ENCODE peak calls at places on chromosomes 13 and 19, in five cellular contexts. K, Z, L, P and B are unnamed samples.

GRCh38 chr19:57165846-57166245 is 1.4 kb downstream of the DUXA start:
- DNase-seq in K (no peak), L (no peak), Z (no peak), P (no peak), B (no peak)

GRCh38 chr13:34750078-34750703 is 191.9 kb upstream of the NBEA start:
- DNase-seq in L (no peak), P (no peak), Z (no peak), K (no peak), B (no peak)

GRCh38 chr13:94199135-94199534 is 280.3 kb downstream of the DCT start:
- DNase-seq in K (no peak), Z (no peak), L (no peak), P (no peak), B (no peak)

GRCh38 chr19:28488006-28488405 is 724.9 kb downstream of the UQCRFS1 start:
- DNase-seq in P (no peak), K (no peak), Z (no peak), L (no peak), B (no peak)

GRCh38 chr19:3671680-3672574 is 28.3 kb downstream of the PIP5K1C start:
- DNase-seq in P (no peak), L (no peak), K (no peak), Z (no peak), B (no peak)

GRCh38 chr19:58543826-58544590 is at the start of gene TRIM28:
- DNase-seq in L (peak), Z (no peak), P (peak), K (peak), B (no peak)

GRCh38 chr19:40033989-40034560 is 22.0 kb downstream of the ZNF780B start:
- DNase-seq in P (no peak), Z (no peak), L (no peak), K (no peak), B (no peak)

GRCh38 chr19:2706251-2706650 is 3.8 kb upstream of the GNG7 start:
- DNase-seq in P (no peak), K (no peak), L (no peak), Z (no peak), B (no peak)

GRCh38 chr13:112903606-112904195 is 65.3 kb upstream of the MCF2L start:
- DNase-seq in P (no peak), Z (no peak), L (no peak), K (no peak), B (no peak)

GRCh38 chr13:44397766-44398223 is 24.2 kb downstream of the SERP2 start:
- DNase-seq in L (no peak), P (no peak), K (no peak), Z (no peak), B (no peak)

GRCh38 chr19:18002347-18002850 is 5.6 kb upstream of the ARRDC2 start:
- DNase-seq in P (peak), K (no peak), L (no peak), Z (no peak), B (peak)

GRCh38 chr19:18364826-18365528 is 21.0 kb upstream of the GDF15 start:
- DNase-seq in Z (no peak), P (no peak), K (no peak), L (peak), B (peak)

GRCh38 chr13:60572003-60572792 is 175.2 kb downstream of the TDRD3 start:
- DNase-seq in Z (no peak), P (no peak), L (peak), K (no peak), B (peak)

GRCh38 chr19:10760268-10760944 is 42.5 kb downstream of the DNM2 start:
- DNase-seq in P (no peak), Z (no peak), L (no peak), K (peak), B (no peak)

GRCh38 chr13:27353166-27353583 is 71.2 kb upstream of the GTF3A start:
- DNase-seq in L (peak), K (no peak), P (no peak), Z (no peak), B (no peak)

GRCh38 chr19:30649934-30650614 is 277.9 kb downstream of the ZNF536 start:
- DNase-seq in Z (no peak), L (peak), P (no peak), K (no peak), B (no peak)

GRCh38 chr13:45295536-45295935 is 45.4 kb downstream of the TPT1 start:
- DNase-seq in P (no peak), Z (no peak), K (no peak), L (no peak), B (no peak)